ENCODE peak calls at places on chromosomes 7 and 10, in eight cellular contexts. N is naive thymus-derived CD4-positive, alpha-beta T cell; B is AG04450; M is stomach; F is H1; D is cardiac muscle cell; O is heart right ventricle; L is body of pancreas. U is an unnamed sample.
A peak's percentile ranks its signal among the peaks of the same experiment; 100 is the strongest.

GRCh38 chr7:106599343-106599698 is 61.6 kb downstream of the CCDC71L start:
- DNase-seq in N (no peak), B (no peak), M (no peak), F (no peak), D (no peak), O (no peak), L (no peak), U (no peak)

GRCh38 chr10:93266858-93267257 is 193.2 kb downstream of the CYP26A1 start:
- DNase-seq in N (no peak), B (no peak), M (no peak), F (no peak), D (no peak), O (no peak), L (no peak), U (no peak)

GRCh38 chr7:77796960-77797359 is 1.3 kb downstream of the TMEM60 start:
- DNase-seq in N (no peak), B (no peak), M (no peak), F (no peak), D (no peak), O (no peak), L (no peak), U (no peak)

GRCh38 chr7:105854516-105854915 is 21.9 kb downstream of the ATXN7L1 start:
- DNase-seq in N (no peak), B (no peak), M (no peak), F (no peak), D (no peak), O (no peak), L (no peak), U (no peak)

GRCh38 chr10:88952647-88953111 is at the start of gene ACTA2:
- DNase-seq in N (no peak), B (peak; percentile 65), M (peak; percentile 39), F (no peak), D (peak; percentile 68), O (peak; percentile 42), L (no peak), U (no peak)

GRCh38 chr7:94436018-94436604 is 41.4 kb downstream of the COL1A2 start:
- DNase-seq in N (peak; percentile 30), B (no peak), M (peak; percentile 66), F (peak; percentile 66), D (peak; percentile 85), O (no peak), L (peak; percentile 73), U (peak; percentile 83)

GRCh38 chr7:89798599-89798996 is 355.7 kb upstream of the STEAP1 start:
- DNase-seq in N (no peak), B (no peak), M (no peak), F (no peak), D (no peak), O (no peak), L (no peak), U (no peak)

GRCh38 chr7:111771638-111772037 is 209.3 kb upstream of the IMMP2L start:
- DNase-seq in N (no peak), B (no peak), M (no peak), F (no peak), D (no peak), O (no peak), L (no peak), U (no peak)

GRCh38 chr10:76337641-76338040 is 906.2 kb downstream of the LRMDA start:
- DNase-seq in N (no peak), B (peak; percentile 69), M (no peak), F (no peak), D (no peak), O (no peak), L (no peak), U (no peak)

GRCh38 chr7:54888067-54888735 is 129.2 kb upstream of the SEC61G start:
- DNase-seq in N (no peak), B (no peak), M (no peak), F (peak; percentile 57), D (peak; percentile 8), O (peak; percentile 30), L (no peak), U (no peak)

GRCh38 chr10:42549851-42550250 is 88.5 kb downstream of the ZNF33B start:
- DNase-seq in N (no peak), B (no peak), M (no peak), F (no peak), D (no peak), O (no peak), L (no peak), U (no peak)

GRCh38 chr10:42548254-42548653 is 90.1 kb downstream of the ZNF33B start:
- DNase-seq in N (no peak), B (no peak), M (no peak), F (no peak), D (no peak), O (no peak), L (no peak), U (no peak)

GRCh38 chr10:42543840-42544372 is 94.5 kb downstream of the ZNF33B start:
- DNase-seq in N (no peak), B (no peak), M (no peak), F (no peak), D (no peak), O (no peak), L (no peak), U (no peak)

GRCh38 chr10:42544945-42545344 is 93.4 kb downstream of the ZNF33B start:
- DNase-seq in N (no peak), B (no peak), M (no peak), F (no peak), D (no peak), O (no peak), L (no peak), U (no peak)
- H3K9me3 ChIP-seq in N (no peaks in the 10 kb centered on the region), B (no peaks in the 10 kb centered on the region), M (peaks cover 25% of the 10 kb centered on the region), F (peaks cover 33% of the 10 kb centered on the region), D (no peaks in the 10 kb centered on the region), O (peaks cover 77% of the 10 kb centered on the region), L (no peaks in the 10 kb centered on the region), U (peaks cover 4% of the 10 kb centered on the region)

GRCh38 chr10:21827308-21827707 is 176.2 kb downstream of the DNAJC1 start:
- DNase-seq in N (no peak), B (no peak), M (no peak), F (no peak), D (no peak), O (no peak), L (no peak), U (no peak)

GRCh38 chr10:21823617-21824016 is 179.9 kb downstream of the DNAJC1 start:
- DNase-seq in N (no peak), B (no peak), M (no peak), F (no peak), D (no peak), O (no peak), L (no peak), U (no peak)

GRCh38 chr10:21824409-21824808 is 179.1 kb downstream of the DNAJC1 start:
- DNase-seq in N (no peak), B (no peak), M (no peak), F (no peak), D (no peak), O (no peak), L (no peak), U (no peak)

GRCh38 chr10:21826725-21827124 is 176.8 kb downstream of the DNAJC1 start:
- DNase-seq in N (no peak), B (no peak), M (no peak), F (no peak), D (no peak), O (no peak), L (no peak), U (no peak)

DNA sequence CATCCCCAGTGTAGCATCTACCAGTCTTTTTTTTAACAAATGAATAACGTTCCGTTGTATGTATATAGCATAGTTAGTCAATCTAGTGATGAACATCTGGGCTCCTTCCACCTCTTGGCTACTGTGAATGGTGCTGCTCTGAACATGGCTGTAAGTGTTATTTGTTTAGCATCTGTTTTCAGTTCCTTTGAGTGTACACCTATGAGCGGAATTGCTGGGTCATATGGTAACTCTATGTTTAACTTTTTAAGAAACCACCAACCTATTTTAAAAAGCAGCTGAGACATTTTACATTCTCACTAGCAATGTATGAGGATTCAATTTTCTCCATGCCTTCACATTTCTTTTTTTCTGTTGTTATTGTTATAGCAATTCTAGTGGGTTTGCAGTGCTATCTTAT is 178.2 kb downstream of the DNAJC1 start:
- DNase-seq in N (no peak), B (no peak), M (no peak), F (no peak), D (no peak), O (no peak), L (no peak), U (no peak)
- H3K9me3 ChIP-seq in N (no peaks in the 10 kb centered on the region), B (peaks cover 17% of the 10 kb centered on the region), M (peaks cover 48% of the 10 kb centered on the region), F (peaks cover 23% of the 10 kb centered on the region), D (no peaks in the 10 kb centered on the region), O (peaks cover 57% of the 10 kb centered on the region), L (no peaks in the 10 kb centered on the region), U (no peaks in the 10 kb centered on the region)

DNA sequence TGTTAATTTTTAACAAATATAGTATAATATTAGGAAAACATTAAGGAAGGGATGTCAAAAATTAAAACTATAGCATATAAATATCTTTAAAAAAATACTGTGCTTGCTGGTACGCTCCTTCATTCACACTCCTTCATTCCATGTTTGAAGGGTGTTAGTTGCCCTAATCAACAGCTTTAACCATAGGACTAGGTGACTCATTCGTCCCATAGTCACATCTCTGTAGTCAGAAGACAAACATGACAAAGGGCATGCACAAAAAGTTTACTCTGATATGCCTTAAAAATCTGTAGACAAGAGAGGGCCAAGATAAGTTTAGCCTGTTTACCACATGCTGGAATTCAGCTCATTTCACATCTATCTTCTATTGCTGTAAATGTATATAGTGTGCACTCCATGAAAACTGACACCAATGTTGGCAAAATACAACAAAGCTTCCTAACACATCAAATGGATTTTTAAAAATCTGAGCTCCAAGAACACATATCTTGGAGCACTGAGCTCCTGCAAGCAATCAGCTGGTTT is 628 bp downstream of the FAM13C start:
- DNase-seq in N (no peak), B (no peak), M (no peak), F (no peak), D (no peak), O (no peak), L (no peak), U (no peak)
- H3K9me3 ChIP-seq in N (no peaks in the 10 kb centered on the region), B (no peaks in the 10 kb centered on the region), M (no peaks in the 10 kb centered on the region), F (no peaks in the 10 kb centered on the region), D (no peaks in the 10 kb centered on the region), O (no peaks in the 10 kb centered on the region), L (no peaks in the 10 kb centered on the region), U (no peaks in the 10 kb centered on the region)

GRCh38 chr7:36964297-36964696 is 240.0 kb upstream of the AOAH start:
- DNase-seq in N (no peak), B (no peak), M (no peak), F (no peak), D (no peak), O (no peak), L (no peak), U (no peak)

GRCh38 chr7:36966039-36966438 is 241.7 kb upstream of the AOAH start:
- DNase-seq in N (no peak), B (no peak), M (no peak), F (no peak), D (no peak), O (no peak), L (no peak), U (no peak)

GRCh38 chr7:36967387-36967786 is 243.1 kb upstream of the AOAH start:
- DNase-seq in N (no peak), B (peak; percentile 21), M (peak; percentile 57), F (no peak), D (peak; percentile 88), O (peak; percentile 20), L (peak; percentile 55), U (peak; percentile 58)

GRCh38 chr7:36966636-36967035 is 242.3 kb upstream of the AOAH start:
- DNase-seq in N (no peak), B (no peak), M (no peak), F (no peak), D (no peak), O (no peak), L (no peak), U (no peak)

DNA sequence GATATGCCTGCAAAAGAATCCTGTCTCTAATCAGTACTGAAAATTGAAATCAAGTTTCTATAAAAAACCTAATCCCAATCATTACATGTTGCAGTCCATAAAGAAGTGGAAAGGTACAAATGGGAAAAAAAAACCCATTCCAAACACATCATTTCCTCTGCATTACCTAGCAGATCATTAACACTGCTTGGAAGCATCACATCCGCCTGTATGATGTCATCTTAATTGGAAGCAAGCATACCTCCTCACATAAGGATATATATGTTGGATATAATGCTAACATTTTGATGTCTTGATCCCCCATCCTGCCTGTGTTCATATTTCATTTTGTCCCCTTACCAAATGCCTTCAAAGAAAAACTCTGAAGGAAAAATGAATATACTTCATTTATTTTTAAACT is 241.3 kb upstream of the AOAH start:
- DNase-seq in N (no peak), B (no peak), M (no peak), F (no peak), D (no peak), O (no peak), L (no peak), U (no peak)
- H3K9me3 ChIP-seq in N (no peaks in the 10 kb centered on the region), B (no peaks in the 10 kb centered on the region), M (no peaks in the 10 kb centered on the region), F (no peaks in the 10 kb centered on the region), D (no peaks in the 10 kb centered on the region), O (no peaks in the 10 kb centered on the region), L (no peaks in the 10 kb centered on the region), U (no peaks in the 10 kb centered on the region)